ENCODE peak calls at places on chromosome 20, in six cellular contexts. One of them, this sample, is unnamed.

GRCh38 chr20:16518068-16518783 is 55.0 kb downstream of the KIF16B start:
- DNase-seq in caudate nucleus: no peak
- DNase-seq in effector memory CD8-positive, alpha-beta T cell: no peak
- DNase-seq in HEK293T: peak; percentile 67
- DNase-seq in adipocyte: peak; percentile 46
- DNase-seq in activated CD8-positive, alpha-beta memory T cell treated with anti-CD3 and anti-CD28 coated beads for 48 hours: no peak
- DNase-seq in this sample: peak; percentile 49

GRCh38 chr20:12827796-12828406 is 180.9 kb upstream of the SPTLC3 start:
- DNase-seq in activated CD8-positive, alpha-beta memory T cell treated with anti-CD3 and anti-CD28 coated beads for 48 hours: no peak
- DNase-seq in adipocyte: no peak
- DNase-seq in caudate nucleus: no peak
- DNase-seq in effector memory CD8-positive, alpha-beta T cell: no peak
- DNase-seq in HEK293T: no peak
- DNase-seq in this sample: no peak

GRCh38 chr20:20603339-20603990 is 109.0 kb downstream of the RALGAPA2 start:
- DNase-seq in caudate nucleus: no peak
- DNase-seq in activated CD8-positive, alpha-beta memory T cell treated with anti-CD3 and anti-CD28 coated beads for 48 hours: no peak
- DNase-seq in adipocyte: no peak
- DNase-seq in HEK293T: peak; percentile 42
- DNase-seq in effector memory CD8-positive, alpha-beta T cell: peak; percentile 46
- DNase-seq in this sample: no peak

GRCh38 chr20:9740486-9740885 is 98.4 kb downstream of the PAK5 start:
- DNase-seq in HEK293T: no peak
- DNase-seq in adipocyte: no peak
- DNase-seq in effector memory CD8-positive, alpha-beta T cell: no peak
- DNase-seq in caudate nucleus: no peak
- DNase-seq in activated CD8-positive, alpha-beta memory T cell treated with anti-CD3 and anti-CD28 coated beads for 48 hours: no peak
- DNase-seq in this sample: no peak

GRCh38 chr20:3166913-3167342 is 6.4 kb downstream of the LZTS3 start:
- DNase-seq in HEK293T: no peak
- DNase-seq in adipocyte: no peak
- DNase-seq in effector memory CD8-positive, alpha-beta T cell: no peak
- DNase-seq in activated CD8-positive, alpha-beta memory T cell treated with anti-CD3 and anti-CD28 coated beads for 48 hours: no peak
- DNase-seq in caudate nucleus: no peak
- DNase-seq in this sample: no peak

GRCh38 chr20:54148947-54149764 is 24.6 kb downstream of the CYP24A1 start:
- DNase-seq in activated CD8-positive, alpha-beta memory T cell treated with anti-CD3 and anti-CD28 coated beads for 48 hours: no peak
- DNase-seq in adipocyte: no peak
- DNase-seq in HEK293T: no peak
- DNase-seq in effector memory CD8-positive, alpha-beta T cell: no peak
- DNase-seq in caudate nucleus: no peak
- DNase-seq in this sample: no peak

GRCh38 chr20:5470458-5470857 is 153.7 kb upstream of the PROKR2 start:
- DNase-seq in caudate nucleus: no peak
- DNase-seq in HEK293T: no peak
- DNase-seq in activated CD8-positive, alpha-beta memory T cell treated with anti-CD3 and anti-CD28 coated beads for 48 hours: no peak
- DNase-seq in adipocyte: no peak
- DNase-seq in effector memory CD8-positive, alpha-beta T cell: no peak
- DNase-seq in this sample: no peak

GRCh38 chr20:23009636-23010035 is 25.5 kb upstream of the SSTR4 start:
- DNase-seq in HEK293T: no peak
- DNase-seq in adipocyte: peak; percentile 26
- DNase-seq in effector memory CD8-positive, alpha-beta T cell: no peak
- DNase-seq in activated CD8-positive, alpha-beta memory T cell treated with anti-CD3 and anti-CD28 coated beads for 48 hours: no peak
- DNase-seq in caudate nucleus: no peak
- DNase-seq in this sample: no peak